ENCODE peak calls at places on chromosomes 1 and 21, in six cellular contexts. One of them, this sample, is unnamed.

GRCh38 chr1:19007491-19008441 is 51.3 kb upstream of the IFFO2 start:
- DNase-seq in OCI-LY7: no peak
- DNase-seq in spleen: no peak
- DNase-seq in fibroblast of lung: no peak
- DNase-seq in progenitor cell of endocrine pancreas: no peak
- DNase-seq in NB4: no peak
- DNase-seq in this sample: peak

GRCh38 chr1:185463011-185463410 is 146.0 kb upstream of the IVNS1ABP start:
- DNase-seq in OCI-LY7: no peak
- DNase-seq in spleen: no peak
- DNase-seq in fibroblast of lung: no peak
- DNase-seq in progenitor cell of endocrine pancreas: no peak
- DNase-seq in NB4: no peak
- DNase-seq in this sample: no peak

GRCh38 chr1:38608202-38608864 is 251.2 kb downstream of the RRAGC start:
- DNase-seq in OCI-LY7: peak
- DNase-seq in spleen: no peak
- DNase-seq in fibroblast of lung: no peak
- DNase-seq in progenitor cell of endocrine pancreas: peak
- DNase-seq in NB4: peak
- DNase-seq in this sample: peak

GRCh38 chr1:155913969-155914757 is 3.0 kb upstream of the RIT1 start:
- DNase-seq in OCI-LY7: no peak
- DNase-seq in spleen: no peak
- DNase-seq in fibroblast of lung: peak
- DNase-seq in progenitor cell of endocrine pancreas: no peak
- DNase-seq in NB4: no peak
- DNase-seq in this sample: no peak

GRCh38 chr1:164605254-164606091 is 46.5 kb downstream of the PBX1 start:
- DNase-seq in OCI-LY7: no peak
- DNase-seq in spleen: no peak
- DNase-seq in fibroblast of lung: no peak
- DNase-seq in progenitor cell of endocrine pancreas: no peak
- DNase-seq in NB4: no peak
- DNase-seq in this sample: no peak

GRCh38 chr1:170214980-170215910 is 69.5 kb downstream of the NTMT2 start:
- DNase-seq in OCI-LY7: no peak
- DNase-seq in spleen: no peak
- DNase-seq in fibroblast of lung: peak
- DNase-seq in progenitor cell of endocrine pancreas: no peak
- DNase-seq in NB4: no peak
- DNase-seq in this sample: no peak

GRCh38 chr1:184906771-184907170 is 67.5 kb downstream of the NIBAN1 start:
- DNase-seq in OCI-LY7: no peak
- DNase-seq in spleen: no peak
- DNase-seq in fibroblast of lung: peak
- DNase-seq in progenitor cell of endocrine pancreas: no peak
- DNase-seq in NB4: no peak
- DNase-seq in this sample: no peak

GRCh38 chr1:10796029-10796944 is at the start of gene CASZ1:
- DNase-seq in OCI-LY7: no peak
- DNase-seq in spleen: no peak
- DNase-seq in fibroblast of lung: peak
- DNase-seq in progenitor cell of endocrine pancreas: peak
- DNase-seq in NB4: peak
- DNase-seq in this sample: peak

GRCh38 chr1:233500111-233500510 is 113.8 kb upstream of the KCNK1 start:
- DNase-seq in OCI-LY7: no peak
- DNase-seq in spleen: no peak
- DNase-seq in fibroblast of lung: no peak
- DNase-seq in progenitor cell of endocrine pancreas: no peak
- DNase-seq in NB4: no peak
- DNase-seq in this sample: no peak

GRCh38 chr21:15788847-15789548 is 59.2 kb downstream of the USP25 start:
- DNase-seq in OCI-LY7: no peak
- DNase-seq in spleen: no peak
- DNase-seq in fibroblast of lung: peak
- DNase-seq in progenitor cell of endocrine pancreas: no peak
- DNase-seq in NB4: no peak
- DNase-seq in this sample: no peak

GRCh38 chr1:243496173-243496553 is 240.3 kb downstream of the SDCCAG8 start:
- DNase-seq in OCI-LY7: no peak
- DNase-seq in spleen: no peak
- DNase-seq in fibroblast of lung: peak
- DNase-seq in progenitor cell of endocrine pancreas: no peak
- DNase-seq in NB4: no peak
- DNase-seq in this sample: no peak

GRCh38 chr1:234535763-234536515 is 57.0 kb upstream of the TARBP1 start:
- DNase-seq in OCI-LY7: no peak
- DNase-seq in spleen: peak
- DNase-seq in fibroblast of lung: peak
- DNase-seq in progenitor cell of endocrine pancreas: no peak
- DNase-seq in NB4: no peak
- DNase-seq in this sample: no peak

GRCh38 chr1:1168451-1169411 is 4.9 kb upstream of the TTLL10 start:
- DNase-seq in OCI-LY7: no peak
- DNase-seq in spleen: peak
- DNase-seq in fibroblast of lung: no peak
- DNase-seq in progenitor cell of endocrine pancreas: no peak
- DNase-seq in NB4: peak
- DNase-seq in this sample: no peak

GRCh38 chr21:33767236-33767635 is 124.9 kb downstream of the ITSN1 start:
- DNase-seq in OCI-LY7: no peak
- DNase-seq in spleen: no peak
- DNase-seq in fibroblast of lung: no peak
- DNase-seq in progenitor cell of endocrine pancreas: no peak
- DNase-seq in NB4: no peak
- DNase-seq in this sample: no peak

GRCh38 chr1:41618871-41619270 is 134.4 kb upstream of the EDN2 start:
- DNase-seq in OCI-LY7: no peak
- DNase-seq in spleen: no peak
- DNase-seq in fibroblast of lung: no peak
- DNase-seq in progenitor cell of endocrine pancreas: peak
- DNase-seq in NB4: no peak
- DNase-seq in this sample: no peak

GRCh38 chr1:207097871-207098324 is 6.1 kb upstream of the C4BPA start:
- DNase-seq in OCI-LY7: no peak
- DNase-seq in spleen: no peak
- DNase-seq in fibroblast of lung: no peak
- DNase-seq in progenitor cell of endocrine pancreas: no peak
- DNase-seq in NB4: no peak
- DNase-seq in this sample: no peak

GRCh38 chr1:14699596-14699995 is 101.1 kb downstream of the KAZN start:
- DNase-seq in OCI-LY7: no peak
- DNase-seq in spleen: no peak
- DNase-seq in fibroblast of lung: no peak
- DNase-seq in progenitor cell of endocrine pancreas: no peak
- DNase-seq in NB4: no peak
- DNase-seq in this sample: no peak

GRCh38 chr1:21219674-21220073 is 43.0 kb upstream of the EIF4G3 start:
- DNase-seq in OCI-LY7: no peak
- DNase-seq in spleen: no peak
- DNase-seq in fibroblast of lung: no peak
- DNase-seq in progenitor cell of endocrine pancreas: no peak
- DNase-seq in NB4: no peak
- DNase-seq in this sample: no peak

GRCh38 chr1:50279622-50280320 is 143.5 kb downstream of the DMRTA2 start:
- DNase-seq in OCI-LY7: no peak
- DNase-seq in spleen: no peak
- DNase-seq in fibroblast of lung: no peak
- DNase-seq in progenitor cell of endocrine pancreas: peak
- DNase-seq in NB4: peak
- DNase-seq in this sample: peak
- TF ChIP-seq CTCF in OCI-LY7: no peak
- TF ChIP-seq CTCF in spleen: no peak
- TF ChIP-seq CTCF in fibroblast of lung: no peak
- TF ChIP-seq CTCF in progenitor cell of endocrine pancreas: no peak
- TF ChIP-seq CTCF in NB4: no peak
- TF ChIP-seq CTCF in this sample: no peak

GRCh38 chr1:40059292-40059959 is 18.9 kb downstream of the CAP1 start:
- DNase-seq in OCI-LY7: peak
- DNase-seq in spleen: no peak
- DNase-seq in fibroblast of lung: peak
- DNase-seq in progenitor cell of endocrine pancreas: no peak
- DNase-seq in NB4: peak
- DNase-seq in this sample: peak
- TF ChIP-seq CTCF in OCI-LY7: peak
- TF ChIP-seq CTCF in spleen: no peak
- TF ChIP-seq CTCF in fibroblast of lung: no peak
- TF ChIP-seq CTCF in progenitor cell of endocrine pancreas: no peak
- TF ChIP-seq CTCF in NB4: peak
- TF ChIP-seq CTCF in this sample: no peak

GRCh38 chr1:23421343-23421742 is 3.2 kb downstream of the TCEA3 start:
- DNase-seq in OCI-LY7: no peak
- DNase-seq in spleen: no peak
- DNase-seq in fibroblast of lung: no peak
- DNase-seq in progenitor cell of endocrine pancreas: no peak
- DNase-seq in NB4: no peak
- DNase-seq in this sample: no peak

GRCh38 chr1:23420778-23421177 is 3.8 kb downstream of the TCEA3 start:
- DNase-seq in OCI-LY7: no peak
- DNase-seq in spleen: no peak
- DNase-seq in fibroblast of lung: no peak
- DNase-seq in progenitor cell of endocrine pancreas: no peak
- DNase-seq in NB4: no peak
- DNase-seq in this sample: no peak

GRCh38 chr1:23422955-23423354 is 1.6 kb downstream of the TCEA3 start:
- DNase-seq in OCI-LY7: no peak
- DNase-seq in spleen: no peak
- DNase-seq in fibroblast of lung: no peak
- DNase-seq in progenitor cell of endocrine pancreas: no peak
- DNase-seq in NB4: no peak
- DNase-seq in this sample: no peak

GRCh38 chr1:23422313-23422877 is 2.2 kb downstream of the TCEA3 start:
- DNase-seq in OCI-LY7: no peak
- DNase-seq in spleen: peak
- DNase-seq in fibroblast of lung: peak
- DNase-seq in progenitor cell of endocrine pancreas: no peak
- DNase-seq in NB4: peak
- DNase-seq in this sample: no peak

DNA sequence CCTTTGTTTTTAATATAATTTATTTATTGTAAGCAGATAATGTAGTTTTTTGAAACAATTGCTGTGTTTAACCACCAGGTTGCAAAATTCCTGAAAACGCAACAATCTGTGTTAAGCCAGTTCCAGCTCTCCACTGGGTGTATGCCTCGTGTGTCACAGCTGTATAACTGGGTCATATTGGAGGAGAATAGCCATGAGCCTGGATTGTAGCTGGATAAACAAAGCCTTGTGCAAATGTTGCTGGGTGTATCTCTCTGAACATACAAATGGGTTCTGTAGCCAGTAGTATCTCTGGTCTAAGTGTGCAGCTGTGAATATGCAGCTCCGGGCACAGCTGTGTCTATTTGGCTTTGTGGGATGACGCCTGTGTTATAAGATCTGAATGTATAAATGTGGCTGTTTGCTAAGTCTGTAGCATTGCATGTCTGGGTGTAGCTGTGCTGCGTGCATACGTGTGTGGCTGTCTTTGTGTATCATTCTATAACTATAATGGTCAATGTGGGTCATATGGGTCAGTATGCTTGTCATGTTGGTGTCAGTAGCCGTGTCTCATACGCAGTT is 2.7 kb downstream of the TCEA3 start:
- DNase-seq in OCI-LY7: no peak
- DNase-seq in spleen: no peak
- DNase-seq in fibroblast of lung: peak
- DNase-seq in progenitor cell of endocrine pancreas: no peak
- DNase-seq in NB4: peak
- DNase-seq in this sample: no peak
- TF ChIP-seq CTCF in OCI-LY7: peak
- TF ChIP-seq CTCF in spleen: no peak
- TF ChIP-seq CTCF in fibroblast of lung: no peak
- TF ChIP-seq CTCF in progenitor cell of endocrine pancreas: no peak
- TF ChIP-seq CTCF in NB4: no peak
- TF ChIP-seq CTCF in this sample: no peak

GRCh38 chr1:24861821-24862727 is 68.0 kb downstream of the RUNX3 start:
- DNase-seq in OCI-LY7: peak
- DNase-seq in spleen: no peak
- DNase-seq in fibroblast of lung: no peak
- DNase-seq in progenitor cell of endocrine pancreas: no peak
- DNase-seq in NB4: no peak
- DNase-seq in this sample: no peak
- TF ChIP-seq CTCF in OCI-LY7: peak
- TF ChIP-seq CTCF in spleen: no peak
- TF ChIP-seq CTCF in fibroblast of lung: no peak
- TF ChIP-seq CTCF in progenitor cell of endocrine pancreas: peak
- TF ChIP-seq CTCF in NB4: no peak
- TF ChIP-seq CTCF in this sample: no peak

GRCh38 chr1:186843261-186843660 is 14.5 kb downstream of the PLA2G4A start:
- DNase-seq in OCI-LY7: no peak
- DNase-seq in spleen: no peak
- DNase-seq in fibroblast of lung: no peak
- DNase-seq in progenitor cell of endocrine pancreas: no peak
- DNase-seq in NB4: no peak
- DNase-seq in this sample: no peak

GRCh38 chr1:186843931-186844330 is 15.2 kb downstream of the PLA2G4A start:
- DNase-seq in OCI-LY7: no peak
- DNase-seq in spleen: no peak
- DNase-seq in fibroblast of lung: no peak
- DNase-seq in progenitor cell of endocrine pancreas: no peak
- DNase-seq in NB4: no peak
- DNase-seq in this sample: no peak

GRCh38 chr1:186841599-186841998 is 12.8 kb downstream of the PLA2G4A start:
- DNase-seq in OCI-LY7: no peak
- DNase-seq in spleen: no peak
- DNase-seq in fibroblast of lung: no peak
- DNase-seq in progenitor cell of endocrine pancreas: no peak
- DNase-seq in NB4: no peak
- DNase-seq in this sample: peak

GRCh38 chr1:186845581-186846210 is 16.9 kb downstream of the PLA2G4A start:
- DNase-seq in OCI-LY7: no peak
- DNase-seq in spleen: no peak
- DNase-seq in fibroblast of lung: no peak
- DNase-seq in progenitor cell of endocrine pancreas: no peak
- DNase-seq in NB4: no peak
- DNase-seq in this sample: no peak

GRCh38 chr1:186842547-186842946 is 13.8 kb downstream of the PLA2G4A start:
- DNase-seq in OCI-LY7: no peak
- DNase-seq in spleen: no peak
- DNase-seq in fibroblast of lung: no peak
- DNase-seq in progenitor cell of endocrine pancreas: no peak
- DNase-seq in NB4: no peak
- DNase-seq in this sample: no peak
- TF ChIP-seq CTCF in OCI-LY7: no peak
- TF ChIP-seq CTCF in spleen: no peak
- TF ChIP-seq CTCF in fibroblast of lung: no peak
- TF ChIP-seq CTCF in progenitor cell of endocrine pancreas: no peak
- TF ChIP-seq CTCF in NB4: no peak
- TF ChIP-seq CTCF in this sample: no peak